ENCODE peak calls at places on chromosome 6, in five cellular contexts. Z is ovary, I is heart left ventricle, U is body of pancreas, T is A549. L is an unnamed sample. For H3K4me1, the result is how much of the 10 kb centered on the place peaks cover.

GRCh38 chr6:31143148-31143547 is 4.3 kb upstream of the PSORS1C2 start:
- DNase-seq in Z (no peak), I (peak), U (peak), T (no peak), L (no peak)

GRCh38 chr6:141562181-141562800 is 570.4 kb upstream of the GJE1 start:
- DNase-seq in Z (peak), I (peak), U (peak), T (no peak), L (no peak)

GRCh38 chr6:17361013-17361412 is 32.4 kb upstream of the CAP2 start:
- DNase-seq in Z (no peak), I (no peak), U (no peak), T (no peak), L (no peak)

GRCh38 chr6:167735498-167736201 is 91.1 kb upstream of the AFDN start:
- DNase-seq in Z (no peak), I (no peak), U (no peak), T (no peak), L (no peak)

GRCh38 chr6:9745966-9746365 is 668.9 kb downstream of the TFAP2A start:
- DNase-seq in Z (no peak), I (no peak), U (no peak), T (no peak), L (no peak)

GRCh38 chr6:16105056-16105455 is 23.8 kb upstream of the MYLIP start:
- DNase-seq in Z (no peak), I (no peak), U (no peak), T (no peak), L (no peak)

GRCh38 chr6:34489229-34489805 is 23.4 kb downstream of the PACSIN1 start:
- DNase-seq in Z (no peak), I (no peak), U (no peak), T (no peak), L (no peak)

GRCh38 chr6:168116446-168116974 is 37.5 kb upstream of the FRMD1 start:
- DNase-seq in Z (no peak), I (no peak), U (no peak), T (no peak), L (no peak)

GRCh38 chr6:38110407-38111025 is 291.0 kb downstream of the ZFAND3 start:
- DNase-seq in Z (no peak), I (no peak), U (peak), T (no peak), L (no peak)

GRCh38 chr6:83853178-83853967 is at the start of gene RIPPLY2:
- DNase-seq in Z (no peak), I (no peak), U (peak), T (no peak), L (peak)

GRCh38 chr6:15781333-15781732 is 118.5 kb upstream of the DTNBP1 start:
- DNase-seq in Z (no peak), I (no peak), U (no peak), T (no peak), L (no peak)

GRCh38 chr6:12328701-12329100 is 38.5 kb downstream of the EDN1 start:
- DNase-seq in Z (no peak), I (no peak), U (no peak), T (no peak), L (no peak)

GRCh38 chr6:47309326-47310130 is at the start of gene TNFRSF21:
- DNase-seq in Z (peak), I (peak), U (peak), T (peak), L (peak)
- TF ChIP-seq POLR2A in Z (no peak), I (peak), U (peak), T (peak), L (peak)

GRCh38 chr6:43494766-43495165 is 15.4 kb downstream of the LRRC73 start:
- DNase-seq in Z (no peak), I (no peak), U (no peak), T (no peak), L (no peak)

GRCh38 chr6:43497694-43498093 is 12.5 kb downstream of the LRRC73 start:
- DNase-seq in Z (no peak), I (no peak), U (no peak), T (no peak), L (no peak)

GRCh38 chr6:43495409-43495941 is 14.7 kb downstream of the LRRC73 start:
- DNase-seq in Z (no peak), I (no peak), U (no peak), T (no peak), L (no peak)

GRCh38 chr6:43497129-43497396 is 13.1 kb downstream of the LRRC73 start:
- DNase-seq in Z (no peak), I (no peak), U (no peak), T (no peak), L (no peak)

GRCh38 chr6:43496370-43497128 is 13.6 kb downstream of the LRRC73 start:
- DNase-seq in Z (no peak), I (no peak), U (no peak), T (peak), L (peak)
- H3K4me1 ChIP-seq in Z (under half), I (under half), U (under half), T (under half), L (under half)

GRCh38 chr6:63346217-63346834 is 26.5 kb upstream of the LGSN start:
- DNase-seq in Z (no peak), I (no peak), U (no peak), T (no peak), L (no peak)
- TF ChIP-seq POLR2A in Z (no peak), I (no peak), U (no peak), T (no peak), L (no peak)

DNA sequence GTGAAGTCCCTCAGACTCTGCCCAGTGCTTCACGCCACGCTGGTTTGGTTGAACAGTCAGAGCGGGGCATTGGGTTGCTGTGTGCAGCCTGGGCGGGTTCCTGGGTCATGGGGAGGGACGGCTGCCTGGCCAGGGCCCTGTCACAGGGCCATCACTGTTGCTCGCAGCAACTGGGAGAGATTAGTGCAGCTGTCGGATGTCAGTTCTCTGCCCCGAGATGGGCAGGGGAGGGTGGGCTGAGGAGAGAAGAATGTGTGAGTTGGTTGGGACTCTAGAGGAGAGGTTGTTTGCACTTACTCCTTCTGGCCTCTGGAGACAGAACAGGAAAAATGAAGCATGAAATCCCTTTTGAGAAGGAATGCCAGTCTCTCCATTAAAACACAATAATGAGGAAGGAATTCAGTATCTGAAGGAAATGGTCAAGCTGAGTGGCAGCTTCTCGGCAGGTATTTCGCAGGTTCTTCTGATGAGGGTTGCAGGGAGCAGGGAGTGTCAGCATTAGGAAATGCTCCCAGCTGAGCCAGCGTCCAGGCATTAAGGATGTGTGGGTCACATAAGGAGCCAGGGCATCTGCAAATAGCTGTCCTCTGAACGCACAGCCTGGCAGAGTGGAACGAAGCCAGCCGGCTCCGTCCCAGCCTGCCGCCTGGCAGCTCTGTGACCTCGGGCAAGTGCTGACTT is 95.9 kb downstream of the SSR1 start:
- DNase-seq in Z (no peak), I (peak), U (no peak), T (no peak), L (no peak)
- H3K4me1 ChIP-seq in Z (under half), I (under half), U (half or more), T (under half), L (under half)